ENCODE peak calls at places on chromosomes 13 and 19, in ten cellular contexts. One of them, this sample, is unnamed.

GRCh38 chr19:38168632-38169031 is 55.4 kb downstream of the DPF1 start:
- DNase-seq in psoas muscle: no peak
- DNase-seq in HFFc6: no peak
- DNase-seq in mucosa of descending colon: no peak
- DNase-seq in GM23338: peak
- DNase-seq in thoracic aorta: no peak
- DNase-seq in Caco-2: no peak
- DNase-seq in B cell: no peak
- DNase-seq in HFF-Myc: no peak
- DNase-seq in RWPE1: no peak
- DNase-seq in this sample: no peak

GRCh38 chr13:38008636-38009035 is 139.1 kb upstream of the TRPC4 start:
- DNase-seq in GM23338: no peak
- DNase-seq in psoas muscle: no peak
- DNase-seq in RWPE1: no peak
- DNase-seq in HFF-Myc: no peak
- DNase-seq in mucosa of descending colon: peak
- DNase-seq in HFFc6: no peak
- DNase-seq in Caco-2: no peak
- DNase-seq in B cell: no peak
- DNase-seq in thoracic aorta: no peak
- DNase-seq in this sample: no peak

GRCh38 chr13:30376426-30377311 is 45.6 kb upstream of the UBE2L5 start:
- DNase-seq in thoracic aorta: no peak
- DNase-seq in Caco-2: no peak
- DNase-seq in B cell: peak
- DNase-seq in GM23338: peak
- DNase-seq in mucosa of descending colon: peak
- DNase-seq in HFF-Myc: no peak
- DNase-seq in RWPE1: no peak
- DNase-seq in HFFc6: no peak
- DNase-seq in psoas muscle: no peak
- DNase-seq in this sample: peak

GRCh38 chr13:33355470-33355869 is 69.9 kb upstream of the STARD13 start:
- DNase-seq in B cell: no peak
- DNase-seq in thoracic aorta: no peak
- DNase-seq in RWPE1: no peak
- DNase-seq in HFFc6: no peak
- DNase-seq in Caco-2: no peak
- DNase-seq in psoas muscle: no peak
- DNase-seq in HFF-Myc: no peak
- DNase-seq in GM23338: no peak
- DNase-seq in mucosa of descending colon: no peak
- DNase-seq in this sample: no peak

GRCh38 chr13:30932481-30933333 is at the start of gene TEX26:
- DNase-seq in GM23338: peak
- DNase-seq in B cell: no peak
- DNase-seq in psoas muscle: no peak
- DNase-seq in HFFc6: no peak
- DNase-seq in mucosa of descending colon: no peak
- DNase-seq in RWPE1: no peak
- DNase-seq in Caco-2: no peak
- DNase-seq in HFF-Myc: no peak
- DNase-seq in thoracic aorta: no peak
- DNase-seq in this sample: no peak

GRCh38 chr13:96636310-96636709 is 358.0 kb downstream of the OXGR1 start:
- DNase-seq in GM23338: no peak
- DNase-seq in RWPE1: no peak
- DNase-seq in HFFc6: no peak
- DNase-seq in Caco-2: no peak
- DNase-seq in mucosa of descending colon: no peak
- DNase-seq in HFF-Myc: no peak
- DNase-seq in psoas muscle: no peak
- DNase-seq in B cell: no peak
- DNase-seq in thoracic aorta: no peak
- DNase-seq in this sample: no peak

GRCh38 chr13:29411493-29411892 is 184.0 kb downstream of the SLC7A1 start:
- DNase-seq in HFF-Myc: peak
- DNase-seq in mucosa of descending colon: no peak
- DNase-seq in RWPE1: no peak
- DNase-seq in GM23338: no peak
- DNase-seq in HFFc6: peak
- DNase-seq in Caco-2: no peak
- DNase-seq in thoracic aorta: no peak
- DNase-seq in B cell: no peak
- DNase-seq in psoas muscle: no peak
- DNase-seq in this sample: no peak

GRCh38 chr19:5314907-5315298 is 25.7 kb downstream of the PTPRS start:
- DNase-seq in HFF-Myc: no peak
- DNase-seq in HFFc6: no peak
- DNase-seq in B cell: no peak
- DNase-seq in Caco-2: no peak
- DNase-seq in mucosa of descending colon: no peak
- DNase-seq in thoracic aorta: no peak
- DNase-seq in psoas muscle: no peak
- DNase-seq in RWPE1: no peak
- DNase-seq in GM23338: no peak
- DNase-seq in this sample: no peak

GRCh38 chr19:51469162-51469561 is 9.2 kb upstream of the CEACAM18 start:
- DNase-seq in Caco-2: no peak
- DNase-seq in GM23338: no peak
- DNase-seq in HFF-Myc: no peak
- DNase-seq in RWPE1: no peak
- DNase-seq in mucosa of descending colon: no peak
- DNase-seq in thoracic aorta: no peak
- DNase-seq in HFFc6: no peak
- DNase-seq in psoas muscle: no peak
- DNase-seq in B cell: no peak
- DNase-seq in this sample: no peak

GRCh38 chr13:20494656-20495055 is 31.0 kb downstream of the CRYL1 start:
- DNase-seq in thoracic aorta: no peak
- DNase-seq in psoas muscle: no peak
- DNase-seq in HFF-Myc: no peak
- DNase-seq in mucosa of descending colon: no peak
- DNase-seq in B cell: no peak
- DNase-seq in HFFc6: no peak
- DNase-seq in GM23338: no peak
- DNase-seq in RWPE1: no peak
- DNase-seq in Caco-2: no peak
- DNase-seq in this sample: no peak

GRCh38 chr13:31769581-31769980 is 30.3 kb downstream of the RXFP2 start:
- DNase-seq in HFF-Myc: no peak
- DNase-seq in B cell: no peak
- DNase-seq in HFFc6: no peak
- DNase-seq in GM23338: no peak
- DNase-seq in RWPE1: no peak
- DNase-seq in Caco-2: no peak
- DNase-seq in thoracic aorta: no peak
- DNase-seq in psoas muscle: no peak
- DNase-seq in mucosa of descending colon: no peak
- DNase-seq in this sample: no peak

GRCh38 chr19:6519289-6519688 is 11.5 kb upstream of the TNFSF9 start:
- DNase-seq in Caco-2: no peak
- DNase-seq in HFF-Myc: no peak
- DNase-seq in B cell: no peak
- DNase-seq in RWPE1: peak
- DNase-seq in psoas muscle: no peak
- DNase-seq in GM23338: no peak
- DNase-seq in HFFc6: peak
- DNase-seq in mucosa of descending colon: no peak
- DNase-seq in thoracic aorta: no peak
- DNase-seq in this sample: no peak

GRCh38 chr19:3008994-3009393 is 20.1 kb downstream of the TLE2 start:
- DNase-seq in Caco-2: no peak
- DNase-seq in thoracic aorta: no peak
- DNase-seq in HFF-Myc: no peak
- DNase-seq in B cell: no peak
- DNase-seq in mucosa of descending colon: no peak
- DNase-seq in psoas muscle: no peak
- DNase-seq in GM23338: no peak
- DNase-seq in RWPE1: no peak
- DNase-seq in HFFc6: no peak
- DNase-seq in this sample: no peak

GRCh38 chr19:15195987-15196682 is 4.7 kb downstream of the NOTCH3 start:
- DNase-seq in B cell: no peak
- DNase-seq in RWPE1: peak
- DNase-seq in Caco-2: peak
- DNase-seq in HFF-Myc: no peak
- DNase-seq in thoracic aorta: no peak
- DNase-seq in GM23338: peak
- DNase-seq in HFFc6: no peak
- DNase-seq in psoas muscle: no peak
- DNase-seq in mucosa of descending colon: peak
- DNase-seq in this sample: no peak

DNA sequence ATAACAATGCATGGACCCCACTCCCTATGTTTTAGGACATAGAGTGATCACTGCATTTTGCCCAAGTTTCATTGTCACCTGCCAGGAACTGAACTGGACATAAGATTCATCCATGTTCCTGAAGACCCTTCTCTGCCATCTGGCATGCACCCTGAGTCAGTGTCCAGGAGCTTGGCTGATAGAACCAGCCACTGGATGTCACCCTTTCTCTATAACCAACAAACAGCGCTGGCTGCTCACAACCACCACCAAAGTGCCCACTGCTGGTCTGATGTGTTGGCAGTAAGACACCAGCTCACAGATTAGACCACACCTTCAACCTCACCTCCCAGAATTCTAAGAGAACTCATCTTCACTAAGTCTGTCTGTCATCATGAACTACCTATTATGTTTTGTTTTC is 333.4 kb downstream of the ITGBL1 start:
- DNase-seq in Caco-2: peak
- DNase-seq in HFF-Myc: no peak
- DNase-seq in GM23338: peak
- DNase-seq in HFFc6: peak
- DNase-seq in mucosa of descending colon: no peak
- DNase-seq in psoas muscle: no peak
- DNase-seq in RWPE1: peak
- DNase-seq in thoracic aorta: no peak
- DNase-seq in B cell: no peak
- DNase-seq in this sample: no peak
- TF ChIP-seq CTCF in Caco-2: peak
- TF ChIP-seq CTCF in HFF-Myc: peak
- TF ChIP-seq CTCF in GM23338: peak
- TF ChIP-seq CTCF in HFFc6: peak
- TF ChIP-seq CTCF in mucosa of descending colon: no peak
- TF ChIP-seq CTCF in psoas muscle: no peak
- TF ChIP-seq CTCF in RWPE1: peak
- TF ChIP-seq CTCF in thoracic aorta: no peak
- TF ChIP-seq CTCF in B cell: no peak
- TF ChIP-seq CTCF in this sample: no peak

GRCh38 chr19:1601613-1602064 is 3.6 kb downstream of the UQCR11 start:
- DNase-seq in HFFc6: no peak
- DNase-seq in RWPE1: no peak
- DNase-seq in thoracic aorta: no peak
- DNase-seq in GM23338: peak
- DNase-seq in psoas muscle: no peak
- DNase-seq in B cell: no peak
- DNase-seq in mucosa of descending colon: no peak
- DNase-seq in Caco-2: no peak
- DNase-seq in HFF-Myc: no peak
- DNase-seq in this sample: no peak
- TF ChIP-seq CTCF in HFFc6: peak
- TF ChIP-seq CTCF in RWPE1: no peak
- TF ChIP-seq CTCF in thoracic aorta: no peak
- TF ChIP-seq CTCF in GM23338: peak
- TF ChIP-seq CTCF in psoas muscle: no peak
- TF ChIP-seq CTCF in B cell: no peak
- TF ChIP-seq CTCF in mucosa of descending colon: no peak
- TF ChIP-seq CTCF in Caco-2: peak
- TF ChIP-seq CTCF in HFF-Myc: no peak
- TF ChIP-seq CTCF in this sample: no peak

GRCh38 chr13:46361535-46361934 is 25.5 kb downstream of the RUBCNL start:
- DNase-seq in mucosa of descending colon: no peak
- DNase-seq in B cell: no peak
- DNase-seq in psoas muscle: no peak
- DNase-seq in HFF-Myc: no peak
- DNase-seq in HFFc6: no peak
- DNase-seq in thoracic aorta: no peak
- DNase-seq in Caco-2: no peak
- DNase-seq in RWPE1: no peak
- DNase-seq in GM23338: no peak
- DNase-seq in this sample: no peak

GRCh38 chr13:46355088-46355468 is 32.0 kb downstream of the RUBCNL start:
- DNase-seq in mucosa of descending colon: no peak
- DNase-seq in B cell: no peak
- DNase-seq in HFFc6: no peak
- DNase-seq in GM23338: peak
- DNase-seq in psoas muscle: no peak
- DNase-seq in Caco-2: no peak
- DNase-seq in HFF-Myc: no peak
- DNase-seq in thoracic aorta: no peak
- DNase-seq in RWPE1: no peak
- DNase-seq in this sample: no peak

GRCh38 chr13:46355906-46356305 is 31.1 kb downstream of the RUBCNL start:
- DNase-seq in RWPE1: no peak
- DNase-seq in B cell: no peak
- DNase-seq in GM23338: no peak
- DNase-seq in mucosa of descending colon: no peak
- DNase-seq in HFF-Myc: no peak
- DNase-seq in HFFc6: no peak
- DNase-seq in Caco-2: no peak
- DNase-seq in psoas muscle: no peak
- DNase-seq in thoracic aorta: no peak
- DNase-seq in this sample: no peak

GRCh38 chr13:46354143-46355087 is 32.6 kb downstream of the RUBCNL start:
- DNase-seq in psoas muscle: no peak
- DNase-seq in Caco-2: no peak
- DNase-seq in RWPE1: peak
- DNase-seq in GM23338: no peak
- DNase-seq in thoracic aorta: no peak
- DNase-seq in mucosa of descending colon: no peak
- DNase-seq in HFF-Myc: peak
- DNase-seq in B cell: no peak
- DNase-seq in HFFc6: peak
- DNase-seq in this sample: no peak

GRCh38 chr13:46359731-46360130 is 27.3 kb downstream of the RUBCNL start:
- DNase-seq in thoracic aorta: no peak
- DNase-seq in HFFc6: peak
- DNase-seq in RWPE1: peak
- DNase-seq in mucosa of descending colon: no peak
- DNase-seq in HFF-Myc: no peak
- DNase-seq in GM23338: no peak
- DNase-seq in Caco-2: no peak
- DNase-seq in psoas muscle: no peak
- DNase-seq in B cell: no peak
- DNase-seq in this sample: no peak
- TF ChIP-seq CTCF in thoracic aorta: no peak
- TF ChIP-seq CTCF in HFFc6: no peak
- TF ChIP-seq CTCF in RWPE1: no peak
- TF ChIP-seq CTCF in mucosa of descending colon: no peak
- TF ChIP-seq CTCF in HFF-Myc: no peak
- TF ChIP-seq CTCF in GM23338: no peak
- TF ChIP-seq CTCF in Caco-2: no peak
- TF ChIP-seq CTCF in psoas muscle: no peak
- TF ChIP-seq CTCF in B cell: no peak
- TF ChIP-seq CTCF in this sample: no peak

DNA sequence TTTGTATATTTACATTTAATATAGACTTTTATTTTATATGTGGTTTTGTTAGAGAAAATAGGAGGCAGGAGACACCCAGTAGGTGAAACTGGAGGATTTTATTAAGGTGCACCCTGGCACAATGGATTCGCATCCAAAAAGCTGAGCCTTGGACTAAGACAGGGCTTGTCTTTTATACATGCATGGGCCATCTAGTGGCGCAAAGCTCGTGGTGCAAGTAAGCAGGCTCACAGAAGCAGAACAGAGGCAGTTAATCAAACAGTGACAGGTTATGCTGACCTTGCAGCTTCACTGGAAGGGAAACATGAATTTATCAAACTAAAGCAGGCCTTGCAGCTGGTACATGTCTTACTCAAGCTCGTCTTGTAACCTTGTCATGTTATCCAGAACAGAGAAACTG is 58.8 kb upstream of the ZNF681 start:
- DNase-seq in RWPE1: no peak
- DNase-seq in B cell: no peak
- DNase-seq in HFFc6: peak
- DNase-seq in psoas muscle: no peak
- DNase-seq in thoracic aorta: no peak
- DNase-seq in mucosa of descending colon: peak
- DNase-seq in Caco-2: peak
- DNase-seq in HFF-Myc: no peak
- DNase-seq in GM23338: peak
- DNase-seq in this sample: peak
- TF ChIP-seq CTCF in RWPE1: peak
- TF ChIP-seq CTCF in B cell: peak
- TF ChIP-seq CTCF in HFFc6: peak
- TF ChIP-seq CTCF in psoas muscle: peak
- TF ChIP-seq CTCF in thoracic aorta: no peak
- TF ChIP-seq CTCF in mucosa of descending colon: no peak
- TF ChIP-seq CTCF in Caco-2: no peak
- TF ChIP-seq CTCF in HFF-Myc: peak
- TF ChIP-seq CTCF in GM23338: peak
- TF ChIP-seq CTCF in this sample: peak